ENCODE peak calls at places on chromosomes 4 and X, in six cellular contexts. Z is endothelial cell, C is WERI-Rb-1, D is lower lobe of right lung, K is H9, W is left lung. G is an unnamed sample.

GRCh38 chrX:119155416-119156035 is 27.9 kb upstream of the KIAA1210 start:
- DNase-seq in Z (no peak), C (no peak), D (no peak), K (no peak), W (no peak), G (no peak)

GRCh38 chrX:12441376-12442128 is 303.3 kb downstream of the FRMPD4 start:
- DNase-seq in W (no peak), D (no peak), Z (no peak), K (no peak), C (no peak), G (peak; percentile 25)

GRCh38 chr4:16909245-16909644 is 10.8 kb upstream of the LDB2 start:
- DNase-seq in K (no peak), D (no peak), C (no peak), Z (no peak), W (no peak), G (no peak)

GRCh38 chrX:56284269-56284668 is 52.1 kb downstream of the KLF8 start:
- DNase-seq in W (no peak), Z (no peak), D (peak; percentile 29), K (no peak), C (no peak), G (no peak)

GRCh38 chrX:30309139-30309571 is at the start of gene NR0B1:
- DNase-seq in K (peak; percentile 34), C (peak; percentile 10), Z (peak; percentile 3), D (no peak), W (peak; percentile 46), G (no peak)

GRCh38 chr4:113248320-113248719 is 198.9 kb downstream of the ANK2 start:
- DNase-seq in C (peak; percentile 70), K (peak; percentile 83), Z (peak; percentile 47), D (no peak), W (no peak), G (no peak)

GRCh38 chrX:13128104-13128503 is 83.7 kb upstream of the FAM9C start:
- DNase-seq in C (no peak), D (no peak), Z (no peak), W (no peak), K (no peak), G (no peak)

GRCh38 chr4:138405439-138405838 is 163.3 kb upstream of the SLC7A11 start:
- DNase-seq in Z (no peak), C (no peak), W (no peak), K (no peak), D (no peak), G (no peak)

GRCh38 chr4:56241500-56241899 is 145.8 kb downstream of the AASDH start:
- DNase-seq in W (no peak), C (no peak), Z (no peak), K (no peak), D (no peak), G (no peak)

GRCh38 chr4:103998752-103999151 is 279.0 kb upstream of the TACR3 start:
- DNase-seq in W (no peak), C (no peak), K (no peak), D (no peak), Z (no peak), G (no peak)

GRCh38 chrX:72569786-72570185 is 2.9 kb downstream of the HDAC8 start:
- DNase-seq in C (no peak), D (no peak), K (no peak), Z (no peak), W (no peak), G (peak; percentile 2)
- TF ChIP-seq CTCF in C (no peak), D (no peak), K (no peak), Z (no peak), W (no peak), G (no peak)

DNA sequence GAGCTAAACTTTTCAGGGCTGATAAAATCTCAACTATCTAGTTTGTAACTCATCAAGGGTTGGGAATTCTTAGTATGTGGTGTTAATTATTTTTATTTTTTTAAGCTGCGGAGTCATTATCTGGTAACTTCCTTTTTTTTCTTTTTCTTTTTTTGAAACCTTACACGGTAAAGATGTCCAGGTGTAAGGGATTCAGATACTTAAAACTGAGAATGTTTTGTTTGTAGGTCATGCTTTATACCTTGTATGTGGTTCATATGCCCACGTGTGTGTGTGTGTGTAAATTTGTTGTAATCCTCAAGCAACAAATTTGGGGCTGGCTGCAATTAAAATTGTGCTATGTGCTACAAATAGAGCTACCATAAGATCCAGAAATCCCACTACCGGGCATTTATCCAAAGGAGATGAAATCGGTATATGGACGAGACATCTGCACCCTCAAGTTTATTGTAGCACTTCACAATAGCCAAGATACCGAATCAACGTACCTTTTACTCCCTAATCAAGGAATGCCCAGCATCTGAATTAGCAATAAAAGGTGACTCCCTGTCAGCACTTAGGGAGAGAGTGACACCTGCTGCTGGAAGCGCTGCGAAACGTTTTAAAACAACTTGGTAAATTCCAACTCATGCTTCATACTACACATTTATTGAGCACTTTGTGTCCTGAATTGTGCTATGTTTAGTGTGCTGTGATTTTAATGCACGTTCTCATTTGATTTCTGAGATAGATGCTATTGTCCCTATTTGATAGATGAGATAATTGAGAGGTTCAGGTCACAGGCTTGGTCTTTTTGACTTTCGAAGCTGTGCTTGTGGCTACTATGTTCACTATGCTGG is 16.1 kb downstream of the MSMO1 start:
- DNase-seq in D (no peak), W (no peak), Z (no peak), K (no peak), C (no peak), G (no peak)
- TF ChIP-seq CTCF in D (peak; percentile 34), W (no peak), Z (no peak), K (peak; percentile 60), C (peak; percentile 53), G (no peak)

GRCh38 chr4:177579649-177580048 is 137.4 kb upstream of the AGA start:
- DNase-seq in W (no peak), C (no peak), D (no peak), K (no peak), Z (no peak), G (no peak)
- TF ChIP-seq CTCF in W (no peak), C (no peak), D (no peak), K (peak; percentile 31), Z (no peak), G (peak; percentile 24)

DNA sequence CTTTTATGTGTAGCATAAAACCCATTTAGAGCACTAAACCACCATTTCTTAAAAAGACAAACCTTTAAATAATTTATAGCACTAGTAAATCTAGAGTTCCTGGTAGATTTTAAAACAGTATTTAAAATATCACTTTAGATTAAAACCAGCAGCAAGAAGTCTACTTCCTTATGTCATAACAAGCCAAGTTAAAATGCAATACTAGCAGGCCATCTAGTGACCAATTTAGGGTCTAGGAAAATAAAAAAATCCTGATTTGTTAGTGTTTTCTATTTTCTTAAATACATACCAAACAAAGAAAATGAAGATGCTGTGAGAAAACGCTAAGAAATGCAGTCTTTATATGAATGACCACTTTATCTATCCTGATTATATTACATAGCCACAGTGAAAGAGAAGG is 53.9 kb downstream of the PAPSS1 start:
- DNase-seq in K (no peak), Z (no peak), W (no peak), D (no peak), C (no peak), G (peak; percentile 15)
- TF ChIP-seq CTCF in K (peak; percentile 49), Z (no peak), W (no peak), D (peak; percentile 23), C (no peak), G (peak; percentile 53)

GRCh38 chr4:169311643-169312365 is 41.0 kb upstream of the SH3RF1 start:
- DNase-seq in W (no peak), K (peak; percentile 69), C (peak; percentile 56), Z (peak; percentile 51), D (no peak), G (no peak)

GRCh38 chr4:169312690-169313422 is 42.1 kb upstream of the SH3RF1 start:
- DNase-seq in C (no peak), W (no peak), D (no peak), K (no peak), Z (no peak), G (no peak)

GRCh38 chr4:169315530-169316306 is 45.0 kb upstream of the SH3RF1 start:
- DNase-seq in K (no peak), Z (no peak), D (no peak), C (no peak), W (no peak), G (no peak)

GRCh38 chr4:169313732-169314131 is 43.0 kb upstream of the SH3RF1 start:
- DNase-seq in Z (no peak), W (no peak), D (no peak), K (no peak), C (no peak), G (no peak)

GRCh38 chr4:169314906-169315305 is 44.1 kb upstream of the SH3RF1 start:
- DNase-seq in K (no peak), C (no peak), Z (no peak), W (peak; percentile 79), D (peak; percentile 61), G (no peak)
- TF ChIP-seq CTCF in K (no peak), C (no peak), Z (no peak), W (no peak), D (no peak), G (no peak)

GRCh38 chr4:28788929-28789490 is 1928.4 kb downstream of the STIM2 start:
- DNase-seq in D (no peak), K (no peak), Z (no peak), W (peak; percentile 28), C (no peak), G (no peak)
- TF ChIP-seq CTCF in D (no peak), K (no peak), Z (no peak), W (no peak), C (no peak), G (no peak)

GRCh38 chr4:15395342-15395741 is 32.5 kb upstream of the C1QTNF7 start:
- DNase-seq in Z (no peak), W (no peak), C (no peak), D (no peak), K (no peak), G (no peak)

GRCh38 chr4:15400276-15400675 is 27.6 kb upstream of the C1QTNF7 start:
- DNase-seq in D (no peak), Z (no peak), C (no peak), K (no peak), W (no peak), G (no peak)

GRCh38 chr4:15398732-15399131 is 29.1 kb upstream of the C1QTNF7 start:
- DNase-seq in W (no peak), Z (no peak), D (no peak), C (no peak), K (no peak), G (no peak)

GRCh38 chr4:15398001-15398400 is 29.8 kb upstream of the C1QTNF7 start:
- DNase-seq in D (no peak), W (no peak), K (no peak), Z (no peak), C (no peak), G (no peak)

GRCh38 chr4:15396157-15396800 is 31.6 kb upstream of the C1QTNF7 start:
- DNase-seq in C (peak; percentile 74), W (no peak), K (peak; percentile 76), Z (peak; percentile 54), D (peak; percentile 47), G (no peak)
- TF ChIP-seq CTCF in C (peak; percentile 85), W (peak; percentile 57), K (peak; percentile 86), Z (peak; percentile 74), D (peak; percentile 65), G (peak; percentile 60)

G was measured in AG09319.